ENCODE peak calls at places on chromosomes 3 and 15, in four cellular contexts. One of them, this sample, is unnamed.
A peak's percentile ranks its signal among the peaks of the same experiment; 100 is the strongest.

GRCh38 chr3:22269827-22270226 is 518.8 kb upstream of the ZNF385D start:
- DNase-seq in cardiac muscle cell: peak; percentile 37
- DNase-seq in neuronal stem cell: no peak
- DNase-seq in breast epithelium: no peak
- DNase-seq in this sample: no peak

GRCh38 chr15:36335659-36336058 is 243.8 kb upstream of the CDIN1 start:
- DNase-seq in cardiac muscle cell: no peak
- DNase-seq in neuronal stem cell: no peak
- DNase-seq in breast epithelium: no peak
- DNase-seq in this sample: no peak

GRCh38 chr3:156818890-156819289 is 7.3 kb upstream of the LEKR1 start:
- DNase-seq in cardiac muscle cell: no peak
- DNase-seq in neuronal stem cell: no peak
- DNase-seq in breast epithelium: no peak
- DNase-seq in this sample: no peak

GRCh38 chr3:41867533-41867932 is 94.4 kb downstream of the ULK4 start:
- DNase-seq in cardiac muscle cell: no peak
- DNase-seq in neuronal stem cell: no peak
- DNase-seq in breast epithelium: no peak
- DNase-seq in this sample: no peak

GRCh38 chr3:62228467-62228866 is 144.9 kb downstream of the FEZF2 start:
- DNase-seq in cardiac muscle cell: no peak
- DNase-seq in neuronal stem cell: no peak
- DNase-seq in breast epithelium: no peak
- DNase-seq in this sample: no peak

GRCh38 chr3:58474348-58474911 is 17.5 kb upstream of the KCTD6 start:
- DNase-seq in cardiac muscle cell: no peak
- DNase-seq in neuronal stem cell: no peak
- DNase-seq in breast epithelium: no peak
- DNase-seq in this sample: peak; percentile 19

GRCh38 chr3:127124135-127124534 is 68.8 kb upstream of the PRR23E start:
- DNase-seq in cardiac muscle cell: peak; percentile 64
- DNase-seq in neuronal stem cell: no peak
- DNase-seq in breast epithelium: no peak
- DNase-seq in this sample: peak; percentile 50

GRCh38 chr3:37855363-37855970 is 6.2 kb upstream of the CTDSPL start:
- DNase-seq in cardiac muscle cell: peak; percentile 81
- DNase-seq in neuronal stem cell: peak; percentile 71
- DNase-seq in breast epithelium: peak; percentile 89
- DNase-seq in this sample: peak; percentile 85

GRCh38 chr15:96888764-96889163 is 558.3 kb downstream of the NR2F2 start:
- DNase-seq in cardiac muscle cell: no peak
- DNase-seq in neuronal stem cell: no peak
- DNase-seq in breast epithelium: no peak
- DNase-seq in this sample: no peak

GRCh38 chr3:34000301-34000700 is 201.9 kb downstream of the PDCD6IP start:
- DNase-seq in cardiac muscle cell: no peak
- DNase-seq in neuronal stem cell: no peak
- DNase-seq in breast epithelium: no peak
- DNase-seq in this sample: no peak

GRCh38 chr3:141243295-141243707 is 11.7 kb downstream of the PXYLP1 start:
- DNase-seq in cardiac muscle cell: no peak
- DNase-seq in neuronal stem cell: no peak
- DNase-seq in breast epithelium: no peak
- DNase-seq in this sample: no peak

GRCh38 chr3:16486201-16486600 is 27.3 kb downstream of the RFTN1 start:
- DNase-seq in cardiac muscle cell: no peak
- DNase-seq in neuronal stem cell: no peak
- DNase-seq in breast epithelium: no peak
- DNase-seq in this sample: no peak

GRCh38 chr15:91258436-91258779 is 158.4 kb downstream of the SV2B start:
- DNase-seq in cardiac muscle cell: no peak
- DNase-seq in neuronal stem cell: no peak
- DNase-seq in breast epithelium: no peak
- DNase-seq in this sample: peak; percentile 60

GRCh38 chr15:23687143-23687470 is at the start of gene NDN:
- DNase-seq in cardiac muscle cell: peak; percentile 71
- DNase-seq in neuronal stem cell: peak; percentile 57
- DNase-seq in breast epithelium: no peak
- DNase-seq in this sample: peak; percentile 73

GRCh38 chr15:80551348-80551747 is 143.8 kb upstream of the ABHD17C start:
- DNase-seq in cardiac muscle cell: no peak
- DNase-seq in neuronal stem cell: no peak
- DNase-seq in breast epithelium: no peak
- DNase-seq in this sample: no peak

GRCh38 chr3:144590854-144591253 is 619.2 kb downstream of the DIPK2A start:
- DNase-seq in cardiac muscle cell: no peak
- DNase-seq in neuronal stem cell: no peak
- DNase-seq in breast epithelium: no peak
- DNase-seq in this sample: peak; percentile 36

GRCh38 chr3:125052671-125053303 is 3.0 kb downstream of the HEG1 start:
- DNase-seq in cardiac muscle cell: no peak
- DNase-seq in neuronal stem cell: no peak
- DNase-seq in breast epithelium: no peak
- DNase-seq in this sample: peak; percentile 35

GRCh38 chr3:84738101-84738500 is 220.7 kb upstream of the CADM2 start:
- DNase-seq in cardiac muscle cell: no peak
- DNase-seq in neuronal stem cell: no peak
- DNase-seq in breast epithelium: no peak
- DNase-seq in this sample: no peak

GRCh38 chr3:56796202-56796601 is 5.5 kb downstream of the ARHGEF3 start:
- DNase-seq in cardiac muscle cell: no peak
- DNase-seq in neuronal stem cell: no peak
- DNase-seq in breast epithelium: no peak
- DNase-seq in this sample: no peak

GRCh38 chr3:29354894-29355293 is 74.0 kb downstream of the RBMS3 start:
- DNase-seq in cardiac muscle cell: no peak
- DNase-seq in neuronal stem cell: no peak
- DNase-seq in breast epithelium: no peak
- DNase-seq in this sample: no peak

GRCh38 chr15:80507131-80507530 is 102.9 kb downstream of the ARNT2 start:
- DNase-seq in cardiac muscle cell: no peak
- DNase-seq in neuronal stem cell: no peak
- DNase-seq in breast epithelium: no peak
- DNase-seq in this sample: no peak

GRCh38 chr3:291028-291427 is 94.5 kb downstream of the CHL1 start:
- DNase-seq in cardiac muscle cell: no peak
- DNase-seq in neuronal stem cell: no peak
- DNase-seq in breast epithelium: no peak
- DNase-seq in this sample: no peak

GRCh38 chr3:39086066-39086657 is 21.3 kb downstream of the GORASP1 start:
- DNase-seq in cardiac muscle cell: no peak
- DNase-seq in neuronal stem cell: no peak
- DNase-seq in breast epithelium: no peak
- DNase-seq in this sample: no peak

GRCh38 chr3:112687214-112687613 is 46.3 kb upstream of the CCDC80 start:
- DNase-seq in cardiac muscle cell: no peak
- DNase-seq in neuronal stem cell: no peak
- DNase-seq in breast epithelium: no peak
- DNase-seq in this sample: no peak

DNA sequence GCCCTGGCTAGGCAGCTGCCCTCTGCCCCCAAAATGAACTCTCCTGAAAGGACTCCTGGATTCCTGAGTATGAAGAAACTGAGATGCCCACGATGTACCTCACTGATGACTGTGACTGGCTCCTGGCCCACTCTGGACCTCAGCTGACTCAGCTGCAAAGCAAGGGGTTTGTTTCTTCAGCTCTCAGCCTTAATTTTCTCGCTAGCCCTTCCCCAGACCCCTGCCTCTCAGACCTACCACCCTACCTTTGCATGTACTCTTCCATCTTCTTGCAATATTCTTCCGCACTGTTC is 5.2 kb upstream of the GNAI2 start:
- DNase-seq in cardiac muscle cell: no peak
- DNase-seq in neuronal stem cell: no peak
- DNase-seq in breast epithelium: no peak
- DNase-seq in this sample: no peak
- H3K4me1 ChIP-seq in cardiac muscle cell: peaks cover 27% of the 10 kb centered on the region
- H3K4me1 ChIP-seq in neuronal stem cell: peaks cover 31% of the 10 kb centered on the region
- H3K4me1 ChIP-seq in breast epithelium: no peaks in the 10 kb centered on the region
- H3K4me1 ChIP-seq in this sample: peaks cover 16% of the 10 kb centered on the region

GRCh38 chr3:194247350-194247740 is 103.8 kb downstream of the CPN2 start:
- DNase-seq in cardiac muscle cell: no peak
- DNase-seq in neuronal stem cell: no peak
- DNase-seq in breast epithelium: no peak
- DNase-seq in this sample: no peak

GRCh38 chr3:194251007-194251406 is 100.1 kb downstream of the CPN2 start:
- DNase-seq in cardiac muscle cell: no peak
- DNase-seq in neuronal stem cell: no peak
- DNase-seq in breast epithelium: peak; percentile 27
- DNase-seq in this sample: no peak

GRCh38 chr3:194251461-194251860 is 99.7 kb downstream of the CPN2 start:
- DNase-seq in cardiac muscle cell: no peak
- DNase-seq in neuronal stem cell: no peak
- DNase-seq in breast epithelium: no peak
- DNase-seq in this sample: no peak

GRCh38 chr3:194250104-194251002 is 100.8 kb downstream of the CPN2 start:
- DNase-seq in cardiac muscle cell: no peak
- DNase-seq in neuronal stem cell: no peak
- DNase-seq in breast epithelium: peak; percentile 53
- DNase-seq in this sample: no peak

GRCh38 chr3:194249323-194250103 is 101.6 kb downstream of the CPN2 start:
- DNase-seq in cardiac muscle cell: no peak
- DNase-seq in neuronal stem cell: no peak
- DNase-seq in breast epithelium: no peak
- DNase-seq in this sample: no peak
- H3K4me1 ChIP-seq in cardiac muscle cell: peaks cover 17% of the 10 kb centered on the region
- H3K4me1 ChIP-seq in neuronal stem cell: peaks cover 31% of the 10 kb centered on the region
- H3K4me1 ChIP-seq in breast epithelium: no peaks in the 10 kb centered on the region
- H3K4me1 ChIP-seq in this sample: peaks cover 9% of the 10 kb centered on the region

GRCh38 chr15:38824719-38825118 is 260.1 kb upstream of the RASGRP1 start:
- DNase-seq in cardiac muscle cell: no peak
- DNase-seq in neuronal stem cell: no peak
- DNase-seq in breast epithelium: no peak
- DNase-seq in this sample: no peak

GRCh38 chr15:38828031-38828532 is 263.5 kb upstream of the RASGRP1 start:
- DNase-seq in cardiac muscle cell: peak; percentile 11
- DNase-seq in neuronal stem cell: no peak
- DNase-seq in breast epithelium: no peak
- DNase-seq in this sample: no peak

GRCh38 chr15:38823272-38823671 is 258.7 kb upstream of the RASGRP1 start:
- DNase-seq in cardiac muscle cell: no peak
- DNase-seq in neuronal stem cell: no peak
- DNase-seq in breast epithelium: no peak
- DNase-seq in this sample: no peak

GRCh38 chr15:38826880-38827279 is 262.3 kb upstream of the RASGRP1 start:
- DNase-seq in cardiac muscle cell: peak; percentile 17
- DNase-seq in neuronal stem cell: no peak
- DNase-seq in breast epithelium: no peak
- DNase-seq in this sample: no peak

DNA sequence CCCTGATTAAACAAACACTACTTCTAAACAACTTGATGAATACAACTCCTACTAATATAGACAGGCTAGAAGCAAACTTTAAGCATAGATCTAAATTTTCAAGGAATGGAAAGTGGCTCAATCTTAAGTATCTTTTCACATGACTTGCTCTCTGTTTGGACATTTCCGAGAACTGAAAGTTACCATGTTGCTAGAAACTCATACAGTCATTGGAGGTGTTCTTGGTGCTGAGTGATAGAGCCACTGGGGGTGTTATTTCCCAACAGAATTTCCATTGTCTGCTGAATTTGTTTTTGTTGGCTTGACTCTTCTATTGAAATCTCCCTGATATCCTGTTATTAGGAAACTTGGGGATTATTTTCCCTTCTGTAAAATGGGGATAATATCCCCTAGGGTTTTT is 264.5 kb upstream of the RASGRP1 start:
- DNase-seq in cardiac muscle cell: no peak
- DNase-seq in neuronal stem cell: no peak
- DNase-seq in breast epithelium: no peak
- DNase-seq in this sample: no peak
- H3K4me1 ChIP-seq in cardiac muscle cell: peaks cover 21% of the 10 kb centered on the region
- H3K4me1 ChIP-seq in neuronal stem cell: no peaks in the 10 kb centered on the region
- H3K4me1 ChIP-seq in breast epithelium: no peaks in the 10 kb centered on the region
- H3K4me1 ChIP-seq in this sample: no peaks in the 10 kb centered on the region

DNA sequence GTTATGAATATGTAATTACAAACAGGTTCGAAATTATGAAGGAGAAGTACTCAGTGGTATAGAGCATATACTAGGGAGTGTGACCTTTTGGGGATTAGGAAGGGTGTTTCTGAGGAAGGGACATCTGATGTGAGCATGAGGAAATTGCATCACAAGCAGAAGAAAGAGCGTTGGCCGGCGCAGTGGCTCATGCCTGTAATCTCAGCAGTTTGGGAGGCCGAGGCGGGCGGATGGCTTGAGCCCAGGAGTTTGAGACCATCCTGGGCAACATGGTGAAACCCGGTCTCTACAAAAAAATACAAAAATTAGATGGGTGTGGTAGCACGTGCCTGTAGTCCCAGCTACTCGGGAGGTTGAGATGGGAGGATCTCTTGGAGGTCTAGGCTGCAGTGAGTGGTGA is 6.9 kb downstream of the CMTM7 start:
- DNase-seq in cardiac muscle cell: no peak
- DNase-seq in neuronal stem cell: no peak
- DNase-seq in breast epithelium: no peak
- DNase-seq in this sample: no peak
- H3K4me1 ChIP-seq in cardiac muscle cell: peaks cover 5% of the 10 kb centered on the region
- H3K4me1 ChIP-seq in neuronal stem cell: peaks cover 14% of the 10 kb centered on the region
- H3K4me1 ChIP-seq in breast epithelium: peaks cover 14% of the 10 kb centered on the region
- H3K4me1 ChIP-seq in this sample: peaks cover 29% of the 10 kb centered on the region

GRCh38 chr3:147415819-147416218 is 6.7 kb downstream of the ZIC1 start:
- DNase-seq in cardiac muscle cell: no peak
- DNase-seq in neuronal stem cell: no peak
- DNase-seq in breast epithelium: no peak
- DNase-seq in this sample: no peak

GRCh38 chr3:147413712-147414325 is 4.7 kb downstream of the ZIC1 start:
- DNase-seq in cardiac muscle cell: no peak
- DNase-seq in neuronal stem cell: no peak
- DNase-seq in breast epithelium: no peak
- DNase-seq in this sample: peak; percentile 83

GRCh38 chr3:147414369-147415135 is 5.4 kb downstream of the ZIC1 start:
- DNase-seq in cardiac muscle cell: no peak
- DNase-seq in neuronal stem cell: no peak
- DNase-seq in breast epithelium: no peak
- DNase-seq in this sample: no peak

GRCh38 chr3:147412917-147413711 is 3.9 kb downstream of the ZIC1 start:
- DNase-seq in cardiac muscle cell: no peak
- DNase-seq in neuronal stem cell: peak; percentile 48
- DNase-seq in breast epithelium: no peak
- DNase-seq in this sample: peak; percentile 64

DNA sequence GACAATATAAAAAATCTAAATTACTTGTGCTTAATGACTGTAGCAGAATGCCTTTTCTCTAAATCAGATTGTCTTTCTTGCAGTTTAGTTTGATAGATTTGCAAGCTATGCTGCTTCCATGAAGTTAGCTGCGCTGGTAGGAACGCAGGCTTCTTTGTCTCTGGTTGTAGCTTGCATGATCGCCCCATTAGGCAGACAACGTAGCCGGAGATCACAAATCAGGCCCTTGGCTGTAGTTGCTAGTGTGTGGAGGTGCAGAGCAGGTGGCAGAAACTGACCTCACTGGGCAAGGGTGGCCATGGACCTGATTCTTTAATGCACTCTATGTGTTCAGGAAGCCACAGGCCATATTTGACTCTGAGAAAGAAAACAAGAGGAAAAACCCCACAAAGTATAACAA is 6.2 kb downstream of the ZIC1 start:
- DNase-seq in cardiac muscle cell: no peak
- DNase-seq in neuronal stem cell: peak; percentile 41
- DNase-seq in breast epithelium: no peak
- DNase-seq in this sample: peak; percentile 58
- H3K4me1 ChIP-seq in cardiac muscle cell: no peaks in the 10 kb centered on the region
- H3K4me1 ChIP-seq in neuronal stem cell: no peaks in the 10 kb centered on the region
- H3K4me1 ChIP-seq in breast epithelium: peaks cover 3% of the 10 kb centered on the region
- H3K4me1 ChIP-seq in this sample: peaks cover 88% of the 10 kb centered on the region

GRCh38 chr15:70283511-70283910 is 185.8 kb upstream of the TLE3 start:
- DNase-seq in cardiac muscle cell: no peak
- DNase-seq in neuronal stem cell: no peak
- DNase-seq in breast epithelium: peak; percentile 39
- DNase-seq in this sample: no peak
- H3K4me1 ChIP-seq in cardiac muscle cell: peaks cover 11% of the 10 kb centered on the region
- H3K4me1 ChIP-seq in neuronal stem cell: no peaks in the 10 kb centered on the region
- H3K4me1 ChIP-seq in breast epithelium: no peaks in the 10 kb centered on the region
- H3K4me1 ChIP-seq in this sample: peaks cover 11% of the 10 kb centered on the region